ENCODE peak calls at places on chromosomes 4 and X, in eight cellular contexts. One of them, this sample, is unnamed.

GRCh38 chr4:153428816-153429592 is 37.2 kb upstream of the TMEM131L start:
- DNase-seq in uterus: no peak
- DNase-seq in spleen: no peak
- DNase-seq in heart right ventricle: no peak
- DNase-seq in fibroblast of pulmonary artery: no peak
- DNase-seq in choroid plexus epithelial cell: no peak
- DNase-seq in BJ: no peak
- DNase-seq in neural progenitor cell: no peak
- DNase-seq in this sample: no peak

GRCh38 chr4:65669981-65670330 is 333 bp downstream of the EPHA5 start:
- DNase-seq in neural progenitor cell: no peak
- DNase-seq in BJ: no peak
- DNase-seq in choroid plexus epithelial cell: no peak
- DNase-seq in uterus: no peak
- DNase-seq in heart right ventricle: no peak
- DNase-seq in spleen: no peak
- DNase-seq in fibroblast of pulmonary artery: no peak
- DNase-seq in this sample: no peak

GRCh38 chr4:10611673-10612072 is 72.9 kb downstream of the CLNK start:
- DNase-seq in BJ: peak; percentile 64
- DNase-seq in fibroblast of pulmonary artery: peak; percentile 86
- DNase-seq in spleen: no peak
- DNase-seq in neural progenitor cell: no peak
- DNase-seq in uterus: no peak
- DNase-seq in heart right ventricle: no peak
- DNase-seq in choroid plexus epithelial cell: peak; percentile 88
- DNase-seq in this sample: peak; percentile 87

GRCh38 chr4:15043226-15043625 is 40.9 kb downstream of the CPEB2 start:
- DNase-seq in heart right ventricle: no peak
- DNase-seq in neural progenitor cell: peak; percentile 9
- DNase-seq in BJ: no peak
- DNase-seq in choroid plexus epithelial cell: peak; percentile 55
- DNase-seq in fibroblast of pulmonary artery: no peak
- DNase-seq in spleen: no peak
- DNase-seq in uterus: no peak
- DNase-seq in this sample: no peak

GRCh38 chr4:75605928-75606327 is 24.4 kb downstream of the CDKL2 start:
- DNase-seq in choroid plexus epithelial cell: no peak
- DNase-seq in heart right ventricle: no peak
- DNase-seq in uterus: no peak
- DNase-seq in fibroblast of pulmonary artery: no peak
- DNase-seq in BJ: no peak
- DNase-seq in spleen: no peak
- DNase-seq in neural progenitor cell: no peak
- DNase-seq in this sample: no peak

GRCh38 chr4:11487876-11488545 is 59.3 kb upstream of the HS3ST1 start:
- DNase-seq in uterus: no peak
- DNase-seq in heart right ventricle: no peak
- DNase-seq in choroid plexus epithelial cell: peak; percentile 41
- DNase-seq in BJ: no peak
- DNase-seq in neural progenitor cell: no peak
- DNase-seq in fibroblast of pulmonary artery: peak; percentile 24
- DNase-seq in spleen: no peak
- DNase-seq in this sample: peak; percentile 37

GRCh38 chr4:10460313-10461047 is 3.3 kb upstream of the ZNF518B start:
- DNase-seq in choroid plexus epithelial cell: no peak
- DNase-seq in spleen: no peak
- DNase-seq in uterus: no peak
- DNase-seq in fibroblast of pulmonary artery: no peak
- DNase-seq in heart right ventricle: no peak
- DNase-seq in BJ: no peak
- DNase-seq in neural progenitor cell: no peak
- DNase-seq in this sample: no peak

GRCh38 chrX:43716144-43716543 is 60.0 kb downstream of the MAOA start:
- DNase-seq in spleen: no peak
- DNase-seq in neural progenitor cell: no peak
- DNase-seq in BJ: no peak
- DNase-seq in choroid plexus epithelial cell: no peak
- DNase-seq in heart right ventricle: no peak
- DNase-seq in uterus: no peak
- DNase-seq in fibroblast of pulmonary artery: no peak
- DNase-seq in this sample: no peak

GRCh38 chr4:56506110-56506705 is 617 bp downstream of the ARL9 start:
- DNase-seq in BJ: no peak
- DNase-seq in spleen: no peak
- DNase-seq in heart right ventricle: no peak
- DNase-seq in choroid plexus epithelial cell: peak; percentile 25
- DNase-seq in uterus: no peak
- DNase-seq in neural progenitor cell: peak; percentile 65
- DNase-seq in fibroblast of pulmonary artery: no peak
- DNase-seq in this sample: peak; percentile 2

GRCh38 chr4:87974856-87975462 is 555 bp upstream of the SPP1 start:
- DNase-seq in neural progenitor cell: no peak
- DNase-seq in BJ: no peak
- DNase-seq in choroid plexus epithelial cell: no peak
- DNase-seq in fibroblast of pulmonary artery: no peak
- DNase-seq in heart right ventricle: no peak
- DNase-seq in spleen: peak; percentile 51
- DNase-seq in uterus: no peak
- DNase-seq in this sample: no peak

GRCh38 chr4:89615056-89615455 is 221.9 kb downstream of the SNCA start:
- DNase-seq in heart right ventricle: no peak
- DNase-seq in fibroblast of pulmonary artery: no peak
- DNase-seq in uterus: no peak
- DNase-seq in neural progenitor cell: no peak
- DNase-seq in choroid plexus epithelial cell: no peak
- DNase-seq in BJ: no peak
- DNase-seq in spleen: no peak
- DNase-seq in this sample: no peak

GRCh38 chr4:111952708-111953107 is 192.5 kb upstream of the FAM241A start:
- DNase-seq in heart right ventricle: no peak
- DNase-seq in BJ: no peak
- DNase-seq in choroid plexus epithelial cell: no peak
- DNase-seq in uterus: no peak
- DNase-seq in fibroblast of pulmonary artery: no peak
- DNase-seq in spleen: no peak
- DNase-seq in neural progenitor cell: no peak
- DNase-seq in this sample: no peak

GRCh38 chrX:1169198-1169597 is 43.3 kb downstream of the CRLF2 start:
- DNase-seq in uterus: no peak
- DNase-seq in BJ: no peak
- DNase-seq in choroid plexus epithelial cell: no peak
- DNase-seq in spleen: no peak
- DNase-seq in fibroblast of pulmonary artery: no peak
- DNase-seq in neural progenitor cell: no peak
- DNase-seq in heart right ventricle: no peak
- DNase-seq in this sample: no peak

GRCh38 chrX:45952030-45952429 is 593.2 kb downstream of the ZNF674 start:
- DNase-seq in BJ: no peak
- DNase-seq in choroid plexus epithelial cell: no peak
- DNase-seq in fibroblast of pulmonary artery: no peak
- DNase-seq in uterus: no peak
- DNase-seq in neural progenitor cell: no peak
- DNase-seq in spleen: no peak
- DNase-seq in heart right ventricle: no peak
- DNase-seq in this sample: no peak

GRCh38 chr4:2792711-2793577 is at the start of gene SH3BP2:
- DNase-seq in BJ: no peak
- DNase-seq in neural progenitor cell: peak; percentile 88
- DNase-seq in heart right ventricle: peak; percentile 93
- DNase-seq in spleen: peak; percentile 95
- DNase-seq in uterus: peak; percentile 76
- DNase-seq in choroid plexus epithelial cell: peak; percentile 71
- DNase-seq in fibroblast of pulmonary artery: peak; percentile 67
- DNase-seq in this sample: no peak

DNA sequence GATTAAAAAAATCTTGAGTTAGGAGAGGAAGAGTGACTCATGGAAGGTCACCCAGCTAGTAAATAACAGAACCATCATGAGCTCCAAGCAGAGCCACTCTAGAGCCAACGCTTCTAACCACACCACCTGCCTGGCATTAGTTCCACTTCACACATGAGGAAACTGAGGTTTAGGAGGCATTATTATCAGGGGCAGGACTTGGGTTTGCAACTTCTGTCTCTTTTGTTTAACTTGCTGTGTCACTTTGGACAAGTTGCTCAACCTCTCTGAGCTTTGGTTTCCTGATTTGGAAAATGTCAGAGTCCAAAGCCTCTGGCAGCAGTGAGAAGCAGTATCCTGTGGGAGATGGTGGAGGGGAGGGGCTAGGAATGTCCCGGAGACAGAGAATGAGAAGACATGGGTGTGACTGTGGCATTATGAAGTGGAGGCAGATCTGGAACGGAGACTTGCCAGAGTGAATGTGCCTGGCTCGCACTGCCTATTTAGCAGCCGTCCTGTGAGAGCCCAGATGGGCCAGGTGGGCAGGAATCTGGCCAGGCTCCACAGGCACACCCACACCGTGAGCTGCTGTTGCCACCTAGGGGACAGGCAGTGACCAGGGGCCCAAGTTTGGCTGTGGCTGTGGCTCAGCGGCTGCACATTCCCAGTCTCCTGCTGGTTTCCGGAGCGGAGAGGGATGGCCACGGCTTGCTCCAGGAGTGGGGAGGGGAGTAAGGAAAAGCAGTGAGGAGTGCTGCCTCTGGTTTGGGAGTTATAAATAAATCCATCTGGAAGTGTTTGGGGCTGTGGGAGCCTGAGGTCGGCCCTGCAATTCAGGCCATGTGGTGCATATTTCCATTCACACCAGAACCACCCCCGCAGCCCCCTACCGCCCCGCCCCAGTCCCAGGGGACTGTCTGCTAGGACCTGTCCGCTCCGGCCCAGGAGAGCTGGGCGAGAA is 93.4 kb downstream of the NHSL2 start:
- DNase-seq in uterus: peak; percentile 51
- DNase-seq in choroid plexus epithelial cell: peak; percentile 20
- DNase-seq in fibroblast of pulmonary artery: peak; percentile 23
- DNase-seq in BJ: peak; percentile 27
- DNase-seq in neural progenitor cell: peak; percentile 64
- DNase-seq in heart right ventricle: peak; percentile 33
- DNase-seq in spleen: no peak
- DNase-seq in this sample: peak; percentile 74
- H3K4me3 ChIP-seq in uterus: no peak overlapping the region
- H3K4me3 ChIP-seq in choroid plexus epithelial cell: no peak overlapping the region
- H3K4me3 ChIP-seq in fibroblast of pulmonary artery: no peak overlapping the region
- H3K4me3 ChIP-seq in BJ: no peak overlapping the region
- H3K4me3 ChIP-seq in neural progenitor cell: no peak overlapping the region
- H3K4me3 ChIP-seq in heart right ventricle: no peak overlapping the region
- H3K4me3 ChIP-seq in spleen: no peak overlapping the region
- H3K4me3 ChIP-seq in this sample: no peak overlapping the region

GRCh38 chrX:40313269-40313668 is 215.5 kb upstream of the BCOR start:
- DNase-seq in neural progenitor cell: no peak
- DNase-seq in BJ: no peak
- DNase-seq in choroid plexus epithelial cell: no peak
- DNase-seq in fibroblast of pulmonary artery: no peak
- DNase-seq in spleen: no peak
- DNase-seq in uterus: no peak
- DNase-seq in heart right ventricle: no peak
- DNase-seq in this sample: no peak

GRCh38 chrX:40310016-40310415 is 212.3 kb upstream of the BCOR start:
- DNase-seq in choroid plexus epithelial cell: no peak
- DNase-seq in uterus: no peak
- DNase-seq in neural progenitor cell: no peak
- DNase-seq in fibroblast of pulmonary artery: no peak
- DNase-seq in heart right ventricle: no peak
- DNase-seq in spleen: no peak
- DNase-seq in BJ: no peak
- DNase-seq in this sample: no peak

GRCh38 chrX:40316502-40316901 is 218.7 kb upstream of the BCOR start:
- DNase-seq in spleen: no peak
- DNase-seq in BJ: no peak
- DNase-seq in neural progenitor cell: no peak
- DNase-seq in fibroblast of pulmonary artery: no peak
- DNase-seq in choroid plexus epithelial cell: no peak
- DNase-seq in uterus: no peak
- DNase-seq in heart right ventricle: no peak
- DNase-seq in this sample: no peak

GRCh38 chrX:40318076-40318475 is 220.3 kb upstream of the BCOR start:
- DNase-seq in spleen: no peak
- DNase-seq in neural progenitor cell: no peak
- DNase-seq in heart right ventricle: no peak
- DNase-seq in choroid plexus epithelial cell: no peak
- DNase-seq in fibroblast of pulmonary artery: no peak
- DNase-seq in uterus: no peak
- DNase-seq in BJ: no peak
- DNase-seq in this sample: no peak

GRCh38 chrX:40314070-40314469 is 216.3 kb upstream of the BCOR start:
- DNase-seq in neural progenitor cell: peak; percentile 55
- DNase-seq in heart right ventricle: no peak
- DNase-seq in fibroblast of pulmonary artery: no peak
- DNase-seq in choroid plexus epithelial cell: no peak
- DNase-seq in BJ: no peak
- DNase-seq in uterus: no peak
- DNase-seq in spleen: no peak
- DNase-seq in this sample: no peak
- TF ChIP-seq CTCF in neural progenitor cell: peak; percentile 48
- TF ChIP-seq CTCF in heart right ventricle: no peak
- TF ChIP-seq CTCF in fibroblast of pulmonary artery: no peak
- TF ChIP-seq CTCF in choroid plexus epithelial cell: peak; percentile 34
- TF ChIP-seq CTCF in BJ: no peak
- TF ChIP-seq CTCF in uterus: no peak
- TF ChIP-seq CTCF in spleen: no peak
- TF ChIP-seq CTCF in this sample: no peak

DNA sequence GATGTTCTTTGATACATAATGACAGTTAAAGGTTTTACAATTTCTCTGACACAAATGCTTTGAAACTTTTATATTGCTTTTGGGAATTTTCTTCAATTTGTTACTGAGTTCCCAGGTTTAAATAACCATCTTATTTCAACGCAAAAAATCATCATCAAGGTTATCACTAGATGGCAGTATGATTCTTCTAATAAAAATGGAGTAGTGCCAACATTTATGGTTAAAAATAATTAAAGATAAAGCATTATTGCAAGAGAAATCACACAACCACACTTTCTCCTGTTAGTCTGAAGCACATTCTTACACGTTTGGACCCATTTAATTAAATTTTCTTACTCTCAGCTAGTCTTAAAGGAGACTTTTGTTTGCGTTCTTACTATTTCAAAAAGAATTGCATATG is 611.3 kb upstream of the CPXCR1 start:
- DNase-seq in fibroblast of pulmonary artery: peak; percentile 1
- DNase-seq in neural progenitor cell: no peak
- DNase-seq in uterus: no peak
- DNase-seq in choroid plexus epithelial cell: peak; percentile 1
- DNase-seq in spleen: no peak
- DNase-seq in heart right ventricle: no peak
- DNase-seq in BJ: no peak
- DNase-seq in this sample: peak; percentile 1
- H3K4me3 ChIP-seq in fibroblast of pulmonary artery: no peak overlapping the region
- H3K4me3 ChIP-seq in neural progenitor cell: no peak overlapping the region
- H3K4me3 ChIP-seq in uterus: no peak overlapping the region
- H3K4me3 ChIP-seq in choroid plexus epithelial cell: no peak overlapping the region
- H3K4me3 ChIP-seq in spleen: no peak overlapping the region
- H3K4me3 ChIP-seq in heart right ventricle: no peak overlapping the region
- H3K4me3 ChIP-seq in BJ: no peak overlapping the region
- H3K4me3 ChIP-seq in this sample: no peak overlapping the region

DNA sequence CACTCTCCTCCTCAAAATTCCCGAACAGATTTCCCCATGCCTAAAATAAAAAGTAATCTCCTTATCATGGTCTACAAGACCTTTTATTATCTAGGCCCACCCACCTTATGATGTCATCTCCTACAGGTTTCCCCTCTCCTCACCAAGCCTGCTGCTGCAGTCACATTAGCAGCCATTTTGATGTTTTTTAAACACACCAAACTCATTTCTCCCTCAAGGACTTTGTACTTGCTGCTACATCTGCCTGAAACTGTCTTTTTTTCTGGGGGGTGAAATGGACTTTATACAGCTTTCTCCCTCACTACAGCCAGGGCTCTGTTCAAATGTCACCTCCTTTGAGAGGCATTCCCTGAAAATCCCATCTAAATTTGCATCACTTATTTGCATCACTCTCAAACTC is 90.2 kb upstream of the TAB3 start:
- DNase-seq in neural progenitor cell: no peak
- DNase-seq in heart right ventricle: no peak
- DNase-seq in spleen: no peak
- DNase-seq in BJ: no peak
- DNase-seq in choroid plexus epithelial cell: no peak
- DNase-seq in uterus: no peak
- DNase-seq in fibroblast of pulmonary artery: no peak
- DNase-seq in this sample: no peak
- TF ChIP-seq CTCF in neural progenitor cell: no peak
- TF ChIP-seq CTCF in heart right ventricle: no peak
- TF ChIP-seq CTCF in spleen: no peak
- TF ChIP-seq CTCF in BJ: no peak
- TF ChIP-seq CTCF in choroid plexus epithelial cell: no peak
- TF ChIP-seq CTCF in uterus: no peak
- TF ChIP-seq CTCF in fibroblast of pulmonary artery: no peak
- TF ChIP-seq CTCF in this sample: no peak

This sample was measured in fibroblast of mammary gland.